ENCODE peak calls at places on chromosomes 3 and 15, in seven cellular contexts. F is colonic mucosa, B is AG04450, J is MM.1S, N is K562, P is fibroblast of lung, T is pancreas. Z is an unnamed sample. For H3K27me3, the result is how much of the 10 kb centered on the place peaks cover.

GRCh38 chr3:57164217-57164605 is 942 bp downstream of the IL17RD start:
- DNase-seq in N (no peak), J (no peak), B (no peak), P (peak), F (peak), T (peak), Z (no peak)

GRCh38 chr3:144259267-144259666 is 287.6 kb downstream of the DIPK2A start:
- DNase-seq in J (no peak), T (no peak), P (peak), F (no peak), B (peak), N (no peak), Z (peak)

GRCh38 chr15:45521596-45522167 is 873 bp downstream of the SLC30A4 start:
- DNase-seq in T (no peak), B (no peak), N (no peak), F (peak), P (peak), J (peak), Z (no peak)

GRCh38 chr3:2937578-2937977 is 172.6 kb downstream of the IL5RA start:
- DNase-seq in F (no peak), T (no peak), P (no peak), N (no peak), J (no peak), B (no peak), Z (no peak)

GRCh38 chr15:33551860-33552259 is 241.1 kb downstream of the RYR3 start:
- DNase-seq in J (no peak), F (no peak), T (no peak), N (no peak), P (no peak), B (no peak), Z (no peak)

GRCh38 chr3:105417538-105418289 is 51.0 kb downstream of the ALCAM start:
- DNase-seq in B (no peak), T (no peak), J (no peak), N (no peak), P (peak), F (no peak), Z (no peak)

GRCh38 chr15:72205273-72205672 is 7.7 kb upstream of the GRAMD2A start:
- DNase-seq in N (no peak), J (no peak), T (no peak), B (no peak), F (no peak), P (no peak), Z (no peak)

GRCh38 chr15:62474771-62475124 is 309.7 kb upstream of the C2CD4B start:
- DNase-seq in B (no peak), P (peak), T (no peak), J (no peak), N (no peak), F (peak), Z (no peak)

GRCh38 chr3:129224984-129225393 is 24.4 kb upstream of the COPG1 start:
- DNase-seq in J (no peak), T (peak), N (no peak), B (no peak), F (peak), P (peak), Z (no peak)
- TF ChIP-seq CTCF in J (no peak), T (no peak), N (no peak), B (no peak), F (no peak), P (no peak), Z (no peak)

GRCh38 chr3:43190682-43191081 is 84.8 kb upstream of the POMGNT2 start:
- DNase-seq in J (no peak), T (no peak), N (no peak), B (peak), F (no peak), P (peak), Z (no peak)

GRCh38 chr3:43192028-43192427 is 86.1 kb upstream of the POMGNT2 start:
- DNase-seq in B (no peak), P (no peak), T (no peak), F (no peak), N (no peak), J (no peak), Z (no peak)

GRCh38 chr3:43187836-43188479 is 82.1 kb upstream of the POMGNT2 start:
- DNase-seq in N (no peak), P (no peak), T (no peak), F (no peak), J (no peak), B (no peak), Z (no peak)

GRCh38 chr3:43194069-43194468 is 88.2 kb upstream of the POMGNT2 start:
- DNase-seq in J (no peak), N (no peak), B (no peak), F (no peak), P (no peak), T (no peak), Z (no peak)

GRCh38 chr3:43191116-43191515 is 85.2 kb upstream of the POMGNT2 start:
- DNase-seq in B (no peak), P (no peak), J (no peak), T (no peak), N (no peak), F (no peak), Z (no peak)
- H3K4me3 ChIP-seq in B (no peak), P (no peak), J (no peak), T (no peak), N (no peak), F (no peak), Z (no peak)

DNA sequence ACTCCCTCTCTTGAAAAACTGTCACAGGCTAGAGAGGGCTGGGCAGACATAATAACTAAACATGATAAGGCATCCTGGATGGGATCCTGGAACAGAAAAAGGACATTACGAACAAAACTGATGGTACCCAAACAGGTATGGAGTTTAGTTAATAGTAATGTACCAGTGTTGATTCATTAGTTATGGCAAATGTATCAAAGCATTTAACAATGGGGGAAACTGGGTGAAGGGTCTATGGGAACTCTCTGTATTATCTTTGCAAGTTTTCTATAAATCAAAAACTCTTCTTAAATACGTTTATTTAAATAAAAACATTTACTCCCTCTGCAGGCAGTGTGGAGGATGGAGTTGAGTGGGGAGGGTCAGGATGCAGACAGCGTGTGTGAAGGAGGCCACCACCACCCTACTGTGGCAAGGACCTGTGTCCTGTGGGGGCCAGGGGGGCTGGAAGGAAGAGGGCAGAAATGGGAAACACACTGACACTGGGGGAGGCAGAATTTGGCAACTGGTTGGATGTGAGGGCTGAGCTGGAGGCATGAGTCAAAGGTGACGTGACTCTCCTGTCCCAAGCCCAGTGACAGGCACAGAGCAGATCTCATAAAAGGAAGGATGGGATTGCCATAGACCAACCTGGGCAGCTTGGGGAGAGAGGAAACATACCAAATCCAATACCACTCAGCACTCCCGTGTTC is 59.6 kb upstream of the ITGA11 start:
- DNase-seq in F (no peak), T (no peak), P (no peak), B (no peak), J (no peak), N (no peak), Z (no peak)
- H3K27me3 ChIP-seq in F (under half), T (under half), P (under half), B (under half), J (under half), N (under half), Z (under half)

GRCh38 chr15:35195649-35196048 is 110.6 kb upstream of the NANOGP8 start:
- DNase-seq in B (no peak), J (no peak), F (no peak), T (no peak), N (no peak), P (no peak), Z (no peak)
- TF ChIP-seq CTCF in B (no peak), J (no peak), F (no peak), T (no peak), N (no peak), P (no peak), Z (no peak)

GRCh38 chr3:78848392-78849288 is 919.2 kb downstream of the ROBO1 start:
- DNase-seq in J (no peak), B (no peak), T (no peak), P (no peak), F (no peak), N (no peak), Z (no peak)
- H3K4me3 ChIP-seq in J (no peak), B (no peak), T (no peak), P (no peak), F (no peak), N (no peak), Z (no peak)

GRCh38 chr3:46479696-46480095 is 15.0 kb upstream of the LTF start:
- DNase-seq in N (no peak), P (peak), B (no peak), F (no peak), J (no peak), T (no peak), Z (no peak)

GRCh38 chr3:46478341-46478740 is 13.6 kb upstream of the LTF start:
- DNase-seq in T (no peak), J (no peak), F (no peak), P (no peak), B (no peak), N (no peak), Z (no peak)

GRCh38 chr3:46479021-46479420 is 14.3 kb upstream of the LTF start:
- DNase-seq in B (no peak), F (no peak), P (no peak), T (no peak), N (no peak), J (no peak), Z (no peak)

GRCh38 chr3:46477145-46477544 is 12.4 kb upstream of the LTF start:
- DNase-seq in P (no peak), N (no peak), B (no peak), J (no peak), F (no peak), T (no peak), Z (no peak)

GRCh38 chr3:46477756-46478155 is 13.1 kb upstream of the LTF start:
- DNase-seq in B (no peak), J (no peak), N (no peak), T (no peak), F (no peak), P (no peak), Z (no peak)
- H3K27me3 ChIP-seq in B (under half), J (under half), N (under half), T (under half), F (under half), P (under half), Z (under half)